ENCODE peak calls at places on chromosomes 5 and 9, in ten cellular contexts. J is GM23338; M is Peyer's patch; Y is CD8-positive, alpha-beta T cell; Q is upper lobe of right lung; C is cardiac muscle cell; I is fibroblast of lung; H is astrocyte; T is A673; W is ovary. E is an unnamed sample.

GRCh38 chr5:128596071-128596470 is 58.0 kb upstream of the FBN2 start:
- DNase-seq in H (peak; percentile 11), T (peak; percentile 1), M (no peak), Q (no peak), J (no peak), C (peak; percentile 10), W (no peak), Y (no peak), I (peak; percentile 26), E (no peak)

GRCh38 chr9:127788337-127789011 is 2.6 kb downstream of the CDK9 start:
- DNase-seq in H (no peak), W (no peak), T (no peak), J (no peak), M (no peak), Y (no peak), I (no peak), Q (no peak), C (no peak), E (no peak)

GRCh38 chr5:169503899-169504298 is 79.7 kb upstream of the SPDL1 start:
- DNase-seq in J (no peak), Y (no peak), H (no peak), M (no peak), W (no peak), C (peak; percentile 66), Q (no peak), T (peak; percentile 33), I (no peak), E (no peak)

GRCh38 chr9:90600029-90600428 is 42.6 kb downstream of the DIRAS2 start:
- DNase-seq in Y (no peak), I (no peak), J (no peak), M (no peak), T (no peak), H (no peak), W (no peak), C (no peak), Q (no peak), E (peak; percentile 33)

GRCh38 chr9:89026878-89027277 is 35.6 kb downstream of the S1PR3 start:
- DNase-seq in C (no peak), T (no peak), Y (no peak), M (no peak), W (no peak), H (no peak), I (no peak), Q (no peak), J (no peak), E (no peak)

GRCh38 chr5:143019614-143020515 is 249.7 kb downstream of the ARHGAP26 start:
- DNase-seq in C (peak; percentile 46), Y (no peak), Q (no peak), M (no peak), W (no peak), H (no peak), T (peak; percentile 39), J (peak; percentile 50), I (no peak), E (no peak)

GRCh38 chr5:5340206-5340729 is 82.2 kb upstream of the ICE1 start:
- DNase-seq in J (peak; percentile 75), T (peak; percentile 97), H (peak; percentile 95), Y (no peak), C (no peak), I (peak; percentile 96), W (peak; percentile 77), Q (no peak), M (no peak), E (peak; percentile 90)

GRCh38 chr9:93307468-93308157 is 123.7 kb downstream of the WNK2 start:
- DNase-seq in J (no peak), I (no peak), C (no peak), Y (no peak), M (no peak), H (no peak), W (no peak), T (no peak), Q (no peak), E (no peak)

GRCh38 chr5:93192107-93192506 is 388.9 kb downstream of the NR2F1-AS1 start:
- DNase-seq in Q (no peak), C (no peak), I (peak; percentile 98), W (no peak), J (no peak), M (no peak), T (no peak), Y (no peak), H (peak; percentile 98), E (peak; percentile 77)

GRCh38 chr9:27151693-27152397 is 42.8 kb downstream of the TEK start:
- DNase-seq in J (no peak), H (peak; percentile 73), Q (no peak), Y (no peak), W (no peak), M (no peak), T (no peak), C (no peak), I (peak; percentile 81), E (peak; percentile 38)

GRCh38 chr5:168727547-168728120 is 148.5 kb upstream of the PANK3 start:
- DNase-seq in H (no peak), Y (no peak), C (no peak), Q (no peak), W (no peak), M (no peak), I (no peak), J (no peak), T (no peak), E (no peak)

GRCh38 chr5:139664727-139665351 is 16.7 kb downstream of the CXXC5 start:
- DNase-seq in H (no peak), I (no peak), M (no peak), C (no peak), T (peak; percentile 60), Q (peak; percentile 62), J (no peak), Y (no peak), W (no peak), E (no peak)

GRCh38 chr5:28305891-28306290 is 1267.5 kb upstream of the CDH9 start:
- DNase-seq in Q (no peak), T (no peak), M (no peak), W (no peak), C (no peak), I (no peak), H (no peak), J (no peak), Y (no peak), E (no peak)

GRCh38 chr5:56479701-56480304 is 246.7 kb upstream of the ANKRD55 start:
- DNase-seq in T (no peak), H (peak; percentile 43), Q (no peak), J (no peak), I (peak; percentile 34), M (no peak), Y (no peak), W (peak; percentile 33), C (no peak), E (no peak)

GRCh38 chr5:56475689-56476486 is 242.8 kb upstream of the ANKRD55 start:
- DNase-seq in J (no peak), C (no peak), W (no peak), I (peak; percentile 28), H (no peak), T (no peak), Y (no peak), M (no peak), Q (no peak), E (no peak)

GRCh38 chr5:56479126-56479525 is 246.0 kb upstream of the ANKRD55 start:
- DNase-seq in M (no peak), J (no peak), T (no peak), I (no peak), Y (no peak), C (no peak), W (no peak), Q (no peak), H (no peak), E (no peak)

GRCh38 chr5:56478062-56478461 is 244.9 kb upstream of the ANKRD55 start:
- DNase-seq in H (no peak), M (no peak), T (no peak), W (no peak), I (no peak), J (no peak), Q (no peak), Y (no peak), C (no peak), E (no peak)

GRCh38 chr5:56476487-56476856 is 243.3 kb upstream of the ANKRD55 start:
- DNase-seq in M (no peak), J (no peak), C (no peak), H (no peak), Y (no peak), Q (no peak), T (no peak), W (no peak), I (no peak), E (no peak)
- TF ChIP-seq CTCF in M (no peak), J (no peak), C (no peak), H (no peak), Y (no peak), Q (no peak), T (no peak), W (no peak), I (no peak), E (no peak)

GRCh38 chr5:61949680-61950435 is 356.1 kb upstream of the KIF2A start:
- DNase-seq in Q (no peak), Y (no peak), H (no peak), J (no peak), T (no peak), M (no peak), I (no peak), C (no peak), W (no peak), E (no peak)
- H3K27ac ChIP-seq in Q (no peak overlapping the region), Y (no peak overlapping the region), H (no peak overlapping the region), J (no peak overlapping the region), T (no peak overlapping the region), M (no peak overlapping the region), I (no peak overlapping the region), C (no peak overlapping the region), W (no peak overlapping the region), E (no peak overlapping the region)

GRCh38 chr9:76302947-76303550 is 91.2 kb downstream of the RFK start:
- DNase-seq in H (peak; percentile 30), C (peak; percentile 67), Q (no peak), M (no peak), J (peak; percentile 82), I (peak; percentile 47), T (peak; percentile 60), W (no peak), Y (no peak), E (peak; percentile 53)
- TF ChIP-seq CTCF in H (peak; percentile 46), C (peak; percentile 52), Q (peak; percentile 72), M (peak; percentile 65), J (peak; percentile 65), I (peak; percentile 59), T (peak; percentile 64), W (peak; percentile 63), Y (peak; percentile 73), E (peak; percentile 59)

GRCh38 chr5:89471556-89471955 is 588.6 kb upstream of the MEF2C start:
- DNase-seq in W (no peak), T (no peak), Q (no peak), I (peak; percentile 37), C (no peak), Y (no peak), M (no peak), J (no peak), H (peak; percentile 26), E (no peak)
- H3K27ac ChIP-seq in W (no peak overlapping the region), T (no peak overlapping the region), Q (no peak overlapping the region), I (no peak overlapping the region), C (no peak overlapping the region), Y (no peak overlapping the region), M (no peak overlapping the region), J (no peak overlapping the region), H (no peak overlapping the region), E (no peak overlapping the region)